ENCODE peak calls at places on chromosomes 4 and X, in five cellular contexts. X is SK-N-SH, B is K562, S is HepG2, L is GM12878. R is an unnamed sample.

GRCh38 chr4:4485806-4486205 is 56.0 kb downstream of the STX18 start:
- DNase-seq in S (no peak), B (no peak), L (no peak), X (no peak), R (no peak)

GRCh38 chr4:176302283-176303275 is 17.2 kb upstream of the SPCS3 start:
- DNase-seq in S (no peak), X (no peak), L (no peak), B (no peak), R (no peak)

GRCh38 chr4:39280770-39281169 is 85.4 kb downstream of the RFC1 start:
- DNase-seq in L (no peak), B (no peak), S (no peak), X (no peak), R (no peak)

GRCh38 chr4:141797966-141798365 is 161.6 kb downstream of the IL15 start:
- DNase-seq in S (no peak), L (no peak), X (no peak), B (no peak), R (no peak)

GRCh38 chr4:123478859-123479345 is 82.3 kb downstream of the SPRY1 start:
- DNase-seq in L (no peak), X (no peak), S (peak), B (peak), R (no peak)

GRCh38 chr4:151197258-151197657 is 79.7 kb upstream of the PRSS48 start:
- DNase-seq in L (no peak), B (no peak), S (no peak), X (no peak), R (no peak)

GRCh38 chr4:154559141-154559841 is 3.5 kb upstream of the FGB start:
- DNase-seq in L (no peak), S (peak), X (peak), B (peak), R (peak)

GRCh38 chr4:140096921-140097320 is 57.1 kb downstream of the MAML3 start:
- DNase-seq in S (no peak), X (no peak), B (no peak), L (no peak), R (no peak)

GRCh38 chr4:146132445-146132844 is 43.1 kb upstream of the LSM6 start:
- DNase-seq in B (no peak), X (no peak), L (peak), S (no peak), R (no peak)

GRCh38 chr4:113695328-113696169 is 66.0 kb downstream of the CAMK2D start:
- DNase-seq in S (peak), B (no peak), L (no peak), X (no peak), R (no peak)

GRCh38 chr4:131091896-131092295 is 1995.9 kb downstream of the C4orf33 start:
- DNase-seq in X (peak), L (no peak), S (peak), B (no peak), R (no peak)

GRCh38 chr4:54897590-54897989 is 227.8 kb downstream of the KDR start:
- DNase-seq in S (no peak), B (no peak), X (no peak), L (no peak), R (no peak)

GRCh38 chr4:112704991-112705845 is 68.3 kb downstream of the LARP7 start:
- DNase-seq in B (no peak), X (peak), L (no peak), S (peak), R (peak)

GRCh38 chrX:85627363-85627762 is 247.9 kb upstream of the POF1B start:
- DNase-seq in S (no peak), X (peak), L (no peak), B (peak), R (no peak)

GRCh38 chr4:123597586-123597985 is 201.0 kb downstream of the SPRY1 start:
- DNase-seq in S (no peak), B (no peak), X (no peak), L (no peak), R (no peak)

GRCh38 chrX:48890934-48891401 is 6.6 kb downstream of the TIMM17B start:
- DNase-seq in L (no peak), X (peak), S (no peak), B (peak), R (no peak)

GRCh38 chr4:62709618-62710252 is 1509.6 kb downstream of the ADGRL3 start:
- DNase-seq in B (peak), L (no peak), X (peak), S (peak), R (peak)

GRCh38 chr4:145871209-145871608 is 67.4 kb downstream of the ZNF827 start:
- DNase-seq in X (no peak), S (no peak), L (no peak), B (no peak), R (no peak)

GRCh38 chrX:129540725-129541184 is 696 bp downstream of the OCRL start:
- DNase-seq in S (peak), B (peak), X (no peak), L (no peak), R (peak)

GRCh38 chr4:144989306-144989705 is 108.7 kb downstream of the ANAPC10 start:
- DNase-seq in B (no peak), X (no peak), S (no peak), L (no peak), R (no peak)

GRCh38 chr4:52714597-52715254 is 36.5 kb downstream of the ERVMER34-1 start:
- DNase-seq in S (no peak), B (no peak), L (no peak), X (no peak), R (peak)

DNA sequence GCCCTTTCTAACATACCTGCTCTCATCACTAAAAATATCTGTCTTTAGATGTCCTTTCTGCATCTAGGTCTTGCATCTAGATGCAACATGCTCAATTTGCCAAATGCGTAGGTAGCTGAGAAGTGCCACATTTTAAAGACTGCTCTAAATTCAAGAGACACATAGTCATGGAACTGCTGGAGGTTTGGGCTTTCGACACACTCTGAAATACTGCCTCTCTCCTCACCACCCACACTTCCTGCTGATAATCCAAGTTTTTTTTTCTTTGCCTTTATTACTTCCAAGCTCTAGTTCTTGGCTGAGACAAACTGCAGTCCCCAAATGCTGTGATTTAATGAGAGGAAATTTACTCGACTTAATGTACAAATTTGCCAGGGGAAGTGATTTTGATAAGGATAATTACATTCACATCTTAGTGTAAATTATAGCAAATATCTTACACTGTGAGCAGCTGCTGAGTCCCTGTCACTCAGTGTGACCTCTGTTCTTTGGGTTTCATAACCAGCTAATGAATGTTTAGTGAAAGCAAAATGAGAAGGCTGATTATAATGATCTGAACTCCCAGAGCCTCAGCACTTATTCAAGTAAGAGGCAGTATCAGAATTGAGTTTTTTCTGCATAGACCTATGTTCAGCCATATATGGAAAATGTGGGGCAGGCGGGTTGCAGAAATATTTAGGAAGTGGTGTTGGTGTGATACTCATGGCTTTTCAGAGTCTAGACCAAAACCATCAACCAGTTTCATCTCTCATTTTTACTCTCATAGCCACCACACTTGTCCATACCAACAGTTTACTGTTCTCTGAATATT is 31.3 kb downstream of the DRD5 start:
- DNase-seq in B (no peak), S (no peak), X (peak), L (peak), R (peak)
- TF ChIP-seq REST in B (no peak), S (no peak), X (no peak), L (no peak), R (no peak)

GRCh38 chr4:6445403-6446129 is 26.8 kb downstream of the PPP2R2C start:
- DNase-seq in B (no peak), X (no peak), S (no peak), L (no peak), R (no peak)

GRCh38 chr4:6442555-6442954 is 29.9 kb downstream of the PPP2R2C start:
- DNase-seq in B (no peak), X (no peak), L (no peak), S (no peak), R (no peak)

GRCh38 chr4:6446130-6446482 is 26.3 kb downstream of the PPP2R2C start:
- DNase-seq in S (no peak), L (no peak), B (no peak), X (no peak), R (no peak)

GRCh38 chr4:6443035-6444023 is 29.1 kb downstream of the PPP2R2C start:
- DNase-seq in X (peak), S (no peak), B (no peak), L (no peak), R (no peak)

GRCh38 chr4:6444587-6444986 is 27.8 kb downstream of the PPP2R2C start:
- DNase-seq in X (no peak), L (no peak), S (no peak), B (no peak), R (no peak)
- TF ChIP-seq GABPA in X (no peak), L (no peak), S (no peak), B (no peak), R (no peak)

DNA sequence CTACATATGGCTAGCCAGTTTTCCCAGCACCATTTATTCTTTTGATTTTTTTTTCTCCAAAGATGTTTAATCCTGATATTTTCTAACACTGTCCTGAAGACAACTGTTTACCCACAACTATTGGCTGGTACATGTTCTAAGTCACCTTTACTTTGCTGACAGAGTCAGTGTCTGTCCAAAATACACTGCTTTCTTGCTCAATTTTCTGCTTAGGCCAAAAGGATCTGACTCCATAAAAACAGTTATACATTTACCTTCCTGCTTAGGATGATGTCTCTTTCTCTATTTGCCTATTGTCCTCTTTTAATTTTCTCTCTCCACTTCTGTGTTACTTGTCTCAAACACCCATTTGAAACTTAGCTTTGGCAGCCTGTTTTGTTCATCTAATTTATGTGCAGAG is 3.2 kb downstream of the ADH1C start:
- DNase-seq in L (no peak), B (no peak), X (no peak), S (no peak), R (no peak)
- TF ChIP-seq REST in L (no peak), B (no peak), X (no peak), S (no peak), R (no peak)

GRCh38 chrX:15913161-15913560 is 58.5 kb upstream of the AP1S2 start:
- DNase-seq in S (no peak), X (no peak), L (no peak), B (no peak), R (no peak)

GRCh38 chrX:15916704-15917084 is 62.1 kb upstream of the AP1S2 start:
- DNase-seq in B (no peak), S (no peak), X (no peak), L (no peak), R (no peak)

GRCh38 chrX:15914486-15914885 is 59.9 kb upstream of the AP1S2 start:
- DNase-seq in L (no peak), X (no peak), S (no peak), B (no peak), R (no peak)

GRCh38 chrX:15918003-15918402 is 63.4 kb upstream of the AP1S2 start:
- DNase-seq in B (no peak), L (no peak), S (no peak), X (no peak), R (no peak)

DNA sequence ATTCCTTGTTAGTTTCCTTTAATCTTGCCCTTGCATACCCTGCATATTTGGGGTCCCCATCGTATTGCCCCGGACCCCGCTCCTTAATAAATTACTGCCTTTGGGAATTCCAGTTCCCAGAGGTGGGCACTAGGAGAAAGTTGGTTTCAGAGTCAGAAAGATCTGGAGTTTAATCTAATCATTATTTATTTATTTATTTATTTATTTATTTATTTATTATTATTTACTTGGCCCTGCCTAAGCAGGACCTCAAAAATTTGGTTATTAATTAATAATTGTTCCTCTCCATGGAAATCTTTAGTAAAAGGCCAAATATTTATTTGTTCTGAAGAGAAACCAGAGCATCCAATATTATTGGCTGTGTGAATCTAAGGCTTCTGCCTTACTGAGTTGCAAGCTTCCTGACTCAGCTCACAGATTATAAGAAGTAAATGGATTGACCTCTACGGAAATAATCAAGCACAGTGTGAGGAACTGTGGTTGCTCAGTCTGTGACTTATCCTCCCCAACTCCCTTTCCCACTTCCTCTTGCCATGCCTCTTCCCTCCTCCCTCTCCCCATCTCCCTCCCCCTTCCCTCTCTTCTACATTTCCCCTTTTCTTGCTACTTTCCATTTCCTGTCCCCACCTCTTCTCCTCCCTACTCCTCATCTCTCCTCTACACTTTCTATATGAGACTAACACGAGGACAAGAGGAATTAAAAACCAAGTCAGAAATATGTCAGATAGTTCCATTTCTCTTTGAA is 61.5 kb upstream of the AP1S2 start:
- DNase-seq in X (no peak), S (no peak), L (no peak), B (no peak), R (peak)
- TF ChIP-seq GABPA in X (no peak), S (no peak), L (no peak), B (peak), R (no peak)

DNA sequence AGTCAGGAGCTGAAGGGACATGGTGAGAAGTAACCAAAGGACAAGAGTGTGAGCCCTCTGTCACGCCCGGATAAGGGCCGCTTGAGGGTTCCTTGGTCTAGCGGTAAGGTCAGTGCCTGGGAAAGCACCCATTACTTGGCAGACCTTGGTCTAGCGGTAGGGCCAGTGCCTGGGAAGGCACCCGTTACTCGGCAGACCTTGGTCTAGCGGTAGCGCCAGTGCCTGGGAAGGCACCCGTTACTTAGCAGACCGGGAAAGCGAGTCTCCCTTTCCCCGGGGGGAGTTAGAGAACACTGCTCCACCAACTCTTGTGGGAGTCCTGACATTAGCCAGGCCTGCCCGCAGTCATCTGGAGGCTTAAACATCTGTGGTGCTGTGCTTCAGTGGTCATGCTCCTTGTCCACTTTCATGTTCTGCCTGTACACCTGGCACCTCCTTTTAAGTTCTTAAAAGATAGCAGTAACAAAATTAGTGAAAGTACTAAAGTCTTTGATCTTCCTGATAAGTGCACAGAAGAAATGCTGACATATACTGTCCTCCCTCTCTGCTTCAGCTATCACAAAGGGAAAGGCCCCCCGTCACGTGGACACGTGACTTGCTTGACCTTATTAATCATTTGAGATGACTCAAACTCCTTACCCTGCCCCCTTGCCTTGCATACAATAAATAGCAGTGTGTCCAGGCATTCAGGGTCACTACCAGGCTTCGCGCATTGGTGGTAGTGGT is 9.4 kb upstream of the SEC24B start:
- DNase-seq in X (no peak), B (peak), S (no peak), L (no peak), R (no peak)
- TF ChIP-seq REST in X (no peak), B (no peak), S (no peak), L (no peak), R (no peak)